ENCODE peak calls at places on chromosomes 13 and 19, in nine cellular contexts. One of them, this sample, is unnamed. For H3K4me1, the result is how much of the 10 kb centered on the place peaks cover.

GRCh38 chr19:16645140-16645539 is 14.8 kb downstream of the SMIM7 start:
- DNase-seq in SJSA1: no peak
- DNase-seq in SK-N-SH: no peak
- DNase-seq in CD8-positive, alpha-beta T cell: no peak
- DNase-seq in iPS DF 6.9: no peak
- DNase-seq in A549: no peak
- DNase-seq in cardiac muscle cell: no peak
- DNase-seq in right lobe of liver: no peak
- DNase-seq in esophagus squamous epithelium: no peak
- DNase-seq in this sample: no peak

GRCh38 chr13:36548129-36548528 is 115.8 kb downstream of the CCNA1 start:
- DNase-seq in iPS DF 6.9: no peak
- DNase-seq in SK-N-SH: no peak
- DNase-seq in CD8-positive, alpha-beta T cell: no peak
- DNase-seq in cardiac muscle cell: no peak
- DNase-seq in right lobe of liver: no peak
- DNase-seq in esophagus squamous epithelium: no peak
- DNase-seq in A549: no peak
- DNase-seq in SJSA1: no peak
- DNase-seq in this sample: no peak

GRCh38 chr13:89455741-89456140 is 1784.6 kb downstream of the SLITRK5 start:
- DNase-seq in SK-N-SH: no peak
- DNase-seq in esophagus squamous epithelium: no peak
- DNase-seq in A549: no peak
- DNase-seq in iPS DF 6.9: no peak
- DNase-seq in right lobe of liver: no peak
- DNase-seq in CD8-positive, alpha-beta T cell: no peak
- DNase-seq in cardiac muscle cell: no peak
- DNase-seq in SJSA1: no peak
- DNase-seq in this sample: no peak

GRCh38 chr13:60397693-60398437 is 845 bp downstream of the TDRD3 start:
- DNase-seq in CD8-positive, alpha-beta T cell: peak
- DNase-seq in iPS DF 6.9: no peak
- DNase-seq in SK-N-SH: peak
- DNase-seq in A549: peak
- DNase-seq in SJSA1: peak
- DNase-seq in esophagus squamous epithelium: peak
- DNase-seq in right lobe of liver: peak
- DNase-seq in cardiac muscle cell: peak
- DNase-seq in this sample: peak

GRCh38 chr13:92804346-92804745 is 422.3 kb upstream of the GPC6 start:
- DNase-seq in SJSA1: no peak
- DNase-seq in right lobe of liver: no peak
- DNase-seq in cardiac muscle cell: no peak
- DNase-seq in A549: no peak
- DNase-seq in SK-N-SH: no peak
- DNase-seq in iPS DF 6.9: no peak
- DNase-seq in esophagus squamous epithelium: no peak
- DNase-seq in CD8-positive, alpha-beta T cell: no peak
- DNase-seq in this sample: no peak

GRCh38 chr13:39821977-39822376 is 166.5 kb downstream of the COG6 start:
- DNase-seq in iPS DF 6.9: no peak
- DNase-seq in CD8-positive, alpha-beta T cell: no peak
- DNase-seq in cardiac muscle cell: no peak
- DNase-seq in esophagus squamous epithelium: no peak
- DNase-seq in A549: no peak
- DNase-seq in SK-N-SH: no peak
- DNase-seq in right lobe of liver: no peak
- DNase-seq in SJSA1: no peak
- DNase-seq in this sample: no peak

GRCh38 chr19:33396701-33397535 is 23.4 kb downstream of the CEBPG start:
- DNase-seq in A549: no peak
- DNase-seq in SJSA1: peak
- DNase-seq in right lobe of liver: peak
- DNase-seq in cardiac muscle cell: no peak
- DNase-seq in esophagus squamous epithelium: no peak
- DNase-seq in iPS DF 6.9: no peak
- DNase-seq in SK-N-SH: peak
- DNase-seq in CD8-positive, alpha-beta T cell: no peak
- DNase-seq in this sample: no peak

GRCh38 chr13:33053397-33054066 is 37.3 kb downstream of the KL start:
- DNase-seq in right lobe of liver: no peak
- DNase-seq in esophagus squamous epithelium: no peak
- DNase-seq in iPS DF 6.9: no peak
- DNase-seq in cardiac muscle cell: no peak
- DNase-seq in SK-N-SH: no peak
- DNase-seq in CD8-positive, alpha-beta T cell: no peak
- DNase-seq in SJSA1: no peak
- DNase-seq in A549: no peak
- DNase-seq in this sample: no peak

GRCh38 chr13:46324976-46325375 is 62.1 kb downstream of the RUBCNL start:
- DNase-seq in iPS DF 6.9: no peak
- DNase-seq in CD8-positive, alpha-beta T cell: no peak
- DNase-seq in right lobe of liver: no peak
- DNase-seq in SJSA1: no peak
- DNase-seq in SK-N-SH: no peak
- DNase-seq in esophagus squamous epithelium: no peak
- DNase-seq in A549: no peak
- DNase-seq in cardiac muscle cell: no peak
- DNase-seq in this sample: no peak

GRCh38 chr13:90107658-90108057 is 1239.8 kb upstream of the MIR17HG start:
- DNase-seq in SK-N-SH: no peak
- DNase-seq in esophagus squamous epithelium: no peak
- DNase-seq in SJSA1: no peak
- DNase-seq in cardiac muscle cell: no peak
- DNase-seq in CD8-positive, alpha-beta T cell: no peak
- DNase-seq in right lobe of liver: no peak
- DNase-seq in A549: no peak
- DNase-seq in iPS DF 6.9: no peak
- DNase-seq in this sample: no peak

GRCh38 chr13:75485286-75486062 is 3.5 kb upstream of the TBC1D4 start:
- DNase-seq in cardiac muscle cell: no peak
- DNase-seq in SJSA1: no peak
- DNase-seq in right lobe of liver: no peak
- DNase-seq in CD8-positive, alpha-beta T cell: no peak
- DNase-seq in iPS DF 6.9: no peak
- DNase-seq in A549: peak
- DNase-seq in esophagus squamous epithelium: no peak
- DNase-seq in SK-N-SH: no peak
- DNase-seq in this sample: no peak

GRCh38 chr13:98265669-98266551 is 88.8 kb upstream of the RNF113B start:
- DNase-seq in esophagus squamous epithelium: no peak
- DNase-seq in right lobe of liver: peak
- DNase-seq in cardiac muscle cell: no peak
- DNase-seq in iPS DF 6.9: no peak
- DNase-seq in SJSA1: peak
- DNase-seq in CD8-positive, alpha-beta T cell: no peak
- DNase-seq in SK-N-SH: no peak
- DNase-seq in A549: no peak
- DNase-seq in this sample: no peak

GRCh38 chr19:6947745-6948144 is 60.4 kb downstream of the ADGRE1 start:
- DNase-seq in cardiac muscle cell: no peak
- DNase-seq in iPS DF 6.9: no peak
- DNase-seq in A549: peak
- DNase-seq in esophagus squamous epithelium: no peak
- DNase-seq in CD8-positive, alpha-beta T cell: no peak
- DNase-seq in SK-N-SH: no peak
- DNase-seq in SJSA1: no peak
- DNase-seq in right lobe of liver: no peak
- DNase-seq in this sample: peak

GRCh38 chr19:8592231-8593009 is 15.2 kb upstream of the MYO1F start:
- DNase-seq in A549: peak
- DNase-seq in SK-N-SH: peak
- DNase-seq in SJSA1: peak
- DNase-seq in esophagus squamous epithelium: peak
- DNase-seq in CD8-positive, alpha-beta T cell: peak
- DNase-seq in iPS DF 6.9: peak
- DNase-seq in cardiac muscle cell: peak
- DNase-seq in right lobe of liver: peak
- DNase-seq in this sample: peak

GRCh38 chr13:22828081-22828480 is 352.7 kb upstream of the SGCG start:
- DNase-seq in SK-N-SH: no peak
- DNase-seq in A549: no peak
- DNase-seq in iPS DF 6.9: no peak
- DNase-seq in esophagus squamous epithelium: no peak
- DNase-seq in cardiac muscle cell: no peak
- DNase-seq in SJSA1: no peak
- DNase-seq in CD8-positive, alpha-beta T cell: no peak
- DNase-seq in right lobe of liver: no peak
- DNase-seq in this sample: no peak

GRCh38 chr13:50732712-50733111 is 110.8 kb downstream of the DLEU7 start:
- DNase-seq in esophagus squamous epithelium: no peak
- DNase-seq in right lobe of liver: no peak
- DNase-seq in A549: no peak
- DNase-seq in SK-N-SH: peak
- DNase-seq in iPS DF 6.9: no peak
- DNase-seq in SJSA1: no peak
- DNase-seq in CD8-positive, alpha-beta T cell: no peak
- DNase-seq in cardiac muscle cell: no peak
- DNase-seq in this sample: no peak

GRCh38 chr19:21574607-21575006 is 69.2 kb downstream of the ZNF429 start:
- DNase-seq in esophagus squamous epithelium: no peak
- DNase-seq in SJSA1: no peak
- DNase-seq in iPS DF 6.9: no peak
- DNase-seq in right lobe of liver: no peak
- DNase-seq in cardiac muscle cell: no peak
- DNase-seq in SK-N-SH: no peak
- DNase-seq in CD8-positive, alpha-beta T cell: no peak
- DNase-seq in A549: no peak
- DNase-seq in this sample: no peak
- H3K4me1 ChIP-seq in esophagus squamous epithelium: under half
- H3K4me1 ChIP-seq in SJSA1: under half
- H3K4me1 ChIP-seq in iPS DF 6.9: under half
- H3K4me1 ChIP-seq in right lobe of liver: under half
- H3K4me1 ChIP-seq in cardiac muscle cell: under half
- H3K4me1 ChIP-seq in SK-N-SH: under half
- H3K4me1 ChIP-seq in CD8-positive, alpha-beta T cell: under half
- H3K4me1 ChIP-seq in A549: under half
- H3K4me1 ChIP-seq in this sample: under half

DNA sequence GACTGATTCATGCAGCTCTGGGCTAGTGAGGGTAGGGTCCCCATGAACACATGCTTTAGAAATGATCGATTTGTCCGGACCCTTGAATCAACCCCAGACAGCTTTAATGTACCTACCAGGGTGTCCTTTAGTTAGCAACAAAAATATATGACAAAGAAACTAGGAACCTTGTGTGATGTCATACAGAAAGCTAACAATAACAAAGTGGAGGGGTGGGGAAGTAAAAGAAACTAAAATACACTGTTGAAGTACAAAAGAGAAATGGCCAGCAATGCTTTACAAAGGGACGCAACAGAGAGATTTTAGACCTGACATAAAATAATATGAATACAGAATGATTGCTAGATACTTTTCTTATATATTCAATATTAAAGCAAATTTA is 40.0 kb downstream of the DZIP1 start:
- DNase-seq in esophagus squamous epithelium: no peak
- DNase-seq in SK-N-SH: no peak
- DNase-seq in right lobe of liver: no peak
- DNase-seq in cardiac muscle cell: no peak
- DNase-seq in A549: no peak
- DNase-seq in CD8-positive, alpha-beta T cell: no peak
- DNase-seq in iPS DF 6.9: no peak
- DNase-seq in SJSA1: no peak
- DNase-seq in this sample: no peak
- H3K27ac ChIP-seq in esophagus squamous epithelium: peak
- H3K27ac ChIP-seq in SK-N-SH: no peak
- H3K27ac ChIP-seq in right lobe of liver: no peak
- H3K27ac ChIP-seq in cardiac muscle cell: no peak
- H3K27ac ChIP-seq in A549: peak
- H3K27ac ChIP-seq in CD8-positive, alpha-beta T cell: no peak
- H3K27ac ChIP-seq in iPS DF 6.9: no peak
- H3K27ac ChIP-seq in SJSA1: no peak
- H3K27ac ChIP-seq in this sample: no peak

GRCh38 chr13:51978836-51979556 is 32.3 kb downstream of the ATP7B start:
- DNase-seq in A549: no peak
- DNase-seq in CD8-positive, alpha-beta T cell: no peak
- DNase-seq in esophagus squamous epithelium: no peak
- DNase-seq in SK-N-SH: no peak
- DNase-seq in SJSA1: no peak
- DNase-seq in right lobe of liver: peak
- DNase-seq in cardiac muscle cell: no peak
- DNase-seq in iPS DF 6.9: no peak
- DNase-seq in this sample: no peak

GRCh38 chr13:51974485-51974884 is 36.8 kb downstream of the ATP7B start:
- DNase-seq in right lobe of liver: no peak
- DNase-seq in SK-N-SH: no peak
- DNase-seq in A549: no peak
- DNase-seq in SJSA1: no peak
- DNase-seq in esophagus squamous epithelium: no peak
- DNase-seq in CD8-positive, alpha-beta T cell: no peak
- DNase-seq in cardiac muscle cell: no peak
- DNase-seq in iPS DF 6.9: no peak
- DNase-seq in this sample: no peak

GRCh38 chr13:51977606-51978005 is 33.6 kb downstream of the ATP7B start:
- DNase-seq in SK-N-SH: no peak
- DNase-seq in cardiac muscle cell: no peak
- DNase-seq in SJSA1: no peak
- DNase-seq in A549: no peak
- DNase-seq in right lobe of liver: no peak
- DNase-seq in esophagus squamous epithelium: no peak
- DNase-seq in CD8-positive, alpha-beta T cell: no peak
- DNase-seq in iPS DF 6.9: no peak
- DNase-seq in this sample: no peak

GRCh38 chr13:51976423-51976822 is 34.8 kb downstream of the ATP7B start:
- DNase-seq in CD8-positive, alpha-beta T cell: no peak
- DNase-seq in cardiac muscle cell: no peak
- DNase-seq in SJSA1: no peak
- DNase-seq in esophagus squamous epithelium: no peak
- DNase-seq in iPS DF 6.9: no peak
- DNase-seq in right lobe of liver: no peak
- DNase-seq in SK-N-SH: no peak
- DNase-seq in A549: no peak
- DNase-seq in this sample: no peak

DNA sequence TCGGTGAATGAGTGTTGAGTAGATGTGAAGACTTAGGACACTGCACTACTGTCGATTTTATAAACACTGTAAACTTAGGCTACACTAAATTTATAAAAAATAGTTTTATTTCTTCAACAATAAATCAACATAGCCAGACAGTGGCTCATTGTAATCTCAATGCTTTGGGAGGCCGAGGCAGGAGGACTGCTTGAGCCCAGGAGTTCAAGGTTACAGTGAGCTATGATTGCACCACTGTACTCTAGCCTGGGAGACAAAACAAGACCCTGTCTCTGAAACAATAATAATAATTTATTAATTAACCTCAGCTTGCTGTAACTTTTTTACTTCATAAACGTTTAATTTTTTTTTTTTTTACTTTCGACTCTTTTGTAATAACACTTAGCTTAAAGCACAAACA is 34.4 kb downstream of the ATP7B start:
- DNase-seq in CD8-positive, alpha-beta T cell: no peak
- DNase-seq in A549: no peak
- DNase-seq in right lobe of liver: no peak
- DNase-seq in esophagus squamous epithelium: no peak
- DNase-seq in iPS DF 6.9: no peak
- DNase-seq in SK-N-SH: no peak
- DNase-seq in cardiac muscle cell: no peak
- DNase-seq in SJSA1: no peak
- DNase-seq in this sample: no peak
- H3K4me3 ChIP-seq in CD8-positive, alpha-beta T cell: no peak
- H3K4me3 ChIP-seq in A549: no peak
- H3K4me3 ChIP-seq in right lobe of liver: no peak
- H3K4me3 ChIP-seq in esophagus squamous epithelium: no peak
- H3K4me3 ChIP-seq in iPS DF 6.9: no peak
- H3K4me3 ChIP-seq in SK-N-SH: no peak
- H3K4me3 ChIP-seq in cardiac muscle cell: no peak
- H3K4me3 ChIP-seq in SJSA1: no peak
- H3K4me3 ChIP-seq in this sample: no peak

GRCh38 chr19:4600893-4601292 is 38.4 kb upstream of the TNFAIP8L1 start:
- DNase-seq in esophagus squamous epithelium: no peak
- DNase-seq in SK-N-SH: no peak
- DNase-seq in SJSA1: no peak
- DNase-seq in A549: no peak
- DNase-seq in CD8-positive, alpha-beta T cell: no peak
- DNase-seq in right lobe of liver: no peak
- DNase-seq in iPS DF 6.9: no peak
- DNase-seq in cardiac muscle cell: no peak
- DNase-seq in this sample: no peak
- H3K4me1 ChIP-seq in esophagus squamous epithelium: under half
- H3K4me1 ChIP-seq in SK-N-SH: under half
- H3K4me1 ChIP-seq in SJSA1: under half
- H3K4me1 ChIP-seq in A549: under half
- H3K4me1 ChIP-seq in CD8-positive, alpha-beta T cell: under half
- H3K4me1 ChIP-seq in right lobe of liver: under half
- H3K4me1 ChIP-seq in iPS DF 6.9: under half
- H3K4me1 ChIP-seq in cardiac muscle cell: under half
- H3K4me1 ChIP-seq in this sample: under half